ENCODE peak calls at places on chromosomes 3 and 15, in seven cellular contexts. N is OCI-LY7, I is RWPE1, R is AG09319, J is BJ, D is psoas muscle, B is kidney epithelial cell. M is an unnamed sample.

GRCh38 chr3:151439652-151440125 is 21.2 kb downstream of the IGSF10 start:
- DNase-seq in N (peak; percentile 54), I (peak; percentile 46), R (peak; percentile 49), J (peak; percentile 13), D (no peak), B (peak; percentile 34), M (peak; percentile 66)

GRCh38 chr3:149534671-149535394 is 60.3 kb downstream of the TM4SF4 start:
- DNase-seq in N (no peak), I (no peak), R (no peak), J (no peak), D (no peak), B (no peak), M (no peak)

GRCh38 chr3:41117398-41117870 is 81.9 kb upstream of the CTNNB1 start:
- DNase-seq in N (peak; percentile 27), I (peak; percentile 79), R (no peak), J (peak; percentile 84), D (peak; percentile 89), B (peak; percentile 88), M (peak; percentile 91)

GRCh38 chr3:35932995-35933394 is 293.7 kb downstream of the ARPP21 start:
- DNase-seq in N (no peak), I (peak; percentile 4), R (peak; percentile 64), J (peak; percentile 57), D (no peak), B (peak; percentile 61), M (peak; percentile 80)

GRCh38 chr3:70531838-70532489 is 219.5 kb upstream of the MDFIC2 start:
- DNase-seq in N (no peak), I (no peak), R (no peak), J (no peak), D (no peak), B (no peak), M (no peak)

GRCh38 chr3:31981206-31982181 is at the start of the genes OSBPL10 and ZNF860:
- DNase-seq in N (peak; percentile 81), I (peak; percentile 70), R (peak; percentile 86), J (peak; percentile 60), D (peak; percentile 93), B (peak; percentile 56), M (peak; percentile 91)

GRCh38 chr3:124800511-124801374 is 70.5 kb downstream of the UMPS start:
- DNase-seq in N (no peak), I (no peak), R (no peak), J (no peak), D (no peak), B (no peak), M (no peak)

GRCh38 chr3:110710605-110711004 is 361.0 kb upstream of the NECTIN3 start:
- DNase-seq in N (no peak), I (no peak), R (no peak), J (no peak), D (no peak), B (no peak), M (peak; percentile 10)

GRCh38 chr3:12356175-12356574 is 67.3 kb downstream of the PPARG start:
- DNase-seq in N (no peak), I (no peak), R (no peak), J (no peak), D (no peak), B (no peak), M (no peak)

GRCh38 chr3:188128905-188129304 is 25.1 kb upstream of the LPP start:
- DNase-seq in N (no peak), I (no peak), R (no peak), J (no peak), D (no peak), B (no peak), M (no peak)

GRCh38 chr3:38493019-38493418 is 3.1 kb upstream of the EXOG start:
- DNase-seq in N (no peak), I (no peak), R (peak; percentile 23), J (no peak), D (no peak), B (no peak), M (no peak)

GRCh38 chr3:143529018-143529478 is 319.2 kb downstream of the SLC9A9 start:
- DNase-seq in N (no peak), I (no peak), R (no peak), J (no peak), D (peak; percentile 64), B (no peak), M (no peak)

GRCh38 chr3:185927501-185928200 is 10.2 kb downstream of the TRA2B start:
- DNase-seq in N (no peak), I (no peak), R (no peak), J (no peak), D (no peak), B (no peak), M (no peak)

GRCh38 chr15:35863655-35864054 is 317.7 kb upstream of the DPH6 start:
- DNase-seq in N (no peak), I (no peak), R (no peak), J (no peak), D (no peak), B (no peak), M (no peak)

GRCh38 chr3:149898771-149899170 is 71.9 kb downstream of the PFN2 start:
- DNase-seq in N (no peak), I (no peak), R (no peak), J (peak; percentile 36), D (no peak), B (peak; percentile 18), M (peak; percentile 12)

GRCh38 chr3:5188419-5189405 is 1.2 kb downstream of the EDEM1 start:
- DNase-seq in N (peak; percentile 71), I (peak; percentile 11), R (no peak), J (no peak), D (no peak), B (no peak), M (peak; percentile 27)

GRCh38 chr3:98690876-98691275 is 72.3 kb upstream of the ST3GAL6 start:
- DNase-seq in N (no peak), I (no peak), R (no peak), J (no peak), D (no peak), B (no peak), M (no peak)

GRCh38 chr15:71748327-71748726 is 62.0 kb upstream of the NR2E3 start:
- DNase-seq in N (no peak), I (peak; percentile 53), R (no peak), J (no peak), D (no peak), B (peak; percentile 86), M (peak; percentile 59)

GRCh38 chr3:133527306-133527705 is 46.2 kb upstream of the CDV3 start:
- DNase-seq in N (no peak), I (no peak), R (no peak), J (no peak), D (no peak), B (no peak), M (no peak)

GRCh38 chr15:34154725-34155204 is 52.9 kb downstream of the PGBD4 start:
- DNase-seq in N (peak; percentile 7), I (peak; percentile 34), R (no peak), J (no peak), D (no peak), B (no peak), M (peak; percentile 3)

GRCh38 chr15:63122002-63122893 is 587 bp downstream of the LACTB start:
- DNase-seq in N (peak; percentile 64), I (peak; percentile 91), R (peak; percentile 54), J (no peak), D (peak; percentile 91), B (no peak), M (peak; percentile 78)
- TF ChIP-seq CTCF in N (peak; percentile 21), I (no peak), R (peak; percentile 16), J (peak; percentile 36), D (peak; percentile 36), B (peak; percentile 15), M (no peak)

GRCh38 chr15:64193971-64194370 is 31.1 kb upstream of the PPIB start:
- DNase-seq in N (no peak), I (no peak), R (no peak), J (no peak), D (no peak), B (no peak), M (no peak)
- TF ChIP-seq CTCF in N (peak; percentile 14), I (no peak), R (no peak), J (no peak), D (no peak), B (no peak), M (no peak)

GRCh38 chr15:25693321-25694237 is 169.5 kb downstream of the ATP10A start:
- DNase-seq in N (peak; percentile 45), I (no peak), R (no peak), J (no peak), D (peak; percentile 73), B (no peak), M (peak; percentile 9)

GRCh38 chr15:25689592-25689991 is 173.5 kb downstream of the ATP10A start:
- DNase-seq in N (no peak), I (no peak), R (no peak), J (no peak), D (no peak), B (no peak), M (no peak)

GRCh38 chr15:25690673-25691543 is 172.2 kb downstream of the ATP10A start:
- DNase-seq in N (no peak), I (peak; percentile 15), R (peak; percentile 30), J (peak; percentile 37), D (no peak), B (peak; percentile 72), M (no peak)

GRCh38 chr15:25694238-25694584 is 168.9 kb downstream of the ATP10A start:
- DNase-seq in N (no peak), I (no peak), R (no peak), J (no peak), D (no peak), B (no peak), M (no peak)

DNA sequence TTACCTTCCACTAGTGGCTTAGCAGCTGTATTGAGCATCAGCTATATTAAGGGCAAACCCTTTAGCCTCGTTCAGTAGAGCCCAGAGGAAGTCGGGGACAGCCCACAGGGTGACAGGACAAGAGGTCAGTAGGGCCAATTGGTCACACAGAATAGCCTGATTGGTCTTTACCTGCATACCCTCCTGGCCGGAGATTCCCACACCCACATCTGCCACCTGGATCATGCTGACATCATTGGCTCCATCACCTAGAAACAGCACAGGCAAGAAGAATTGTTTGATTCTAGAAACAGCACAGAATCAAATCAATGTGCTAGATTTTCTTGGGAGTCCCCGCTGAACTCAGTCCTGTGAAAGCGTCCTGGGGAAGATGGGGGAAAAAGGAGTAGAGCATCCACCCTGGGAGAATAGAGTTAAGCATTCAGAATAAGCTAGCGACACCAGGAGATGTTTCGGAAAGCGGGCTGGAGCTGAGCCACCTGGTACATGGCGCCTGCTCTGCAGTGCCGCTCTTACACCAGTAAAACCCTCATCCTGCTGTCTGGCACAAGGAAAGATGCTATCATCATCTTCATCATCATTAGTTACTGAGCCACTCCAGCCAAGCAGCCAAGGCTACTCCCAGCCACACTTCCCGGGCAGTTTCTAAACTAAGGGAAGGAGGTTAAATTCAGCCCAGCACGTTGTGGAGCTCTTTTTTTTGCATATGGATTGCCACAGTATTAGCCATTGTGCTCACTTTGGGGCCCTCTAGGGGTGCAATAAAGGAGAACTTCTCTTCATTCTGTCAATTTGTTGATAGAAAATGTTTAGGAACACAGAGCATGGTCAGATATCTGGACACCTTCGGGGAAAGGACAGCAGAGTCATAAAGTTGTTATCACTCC is 171.3 kb downstream of the ATP10A start:
- DNase-seq in N (peak; percentile 3), I (no peak), R (no peak), J (no peak), D (no peak), B (no peak), M (no peak)
- TF ChIP-seq CTCF in N (peak; percentile 55), I (no peak), R (peak; percentile 28), J (peak; percentile 17), D (peak; percentile 16), B (peak; percentile 26), M (no peak)

DNA sequence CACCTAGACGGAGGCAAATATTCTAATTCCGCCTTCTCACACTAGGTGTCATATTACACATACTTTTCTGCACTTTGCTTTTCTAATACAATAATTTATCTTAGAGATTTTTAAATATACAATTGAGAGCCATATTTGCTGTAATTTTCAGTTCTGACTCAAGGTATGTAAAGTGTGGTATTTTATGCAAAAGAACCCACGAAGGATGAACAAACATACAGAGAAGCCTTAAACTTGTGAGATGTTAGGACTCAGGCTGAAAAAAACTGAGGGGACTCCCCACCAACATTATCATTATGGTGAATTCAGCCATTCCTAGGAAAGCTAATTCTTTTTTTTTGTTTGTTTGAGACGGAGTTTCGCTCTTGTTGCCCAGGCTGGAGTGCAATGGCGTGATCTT is 9.6 kb downstream of the ZBTB11 start:
- DNase-seq in N (no peak), I (no peak), R (no peak), J (no peak), D (no peak), B (no peak), M (no peak)
- TF ChIP-seq CTCF in N (no peak), I (no peak), R (no peak), J (no peak), D (no peak), B (no peak), M (no peak)

M was measured in Calu3.